ENCODE peak calls at places on chromosomes 2 and 18, in five cellular contexts. E, H, O, R and G are unnamed samples.

GRCh38 chr18:9782073-9782857 is 74.2 kb downstream of the RAB31 start:
- ATAC-seq in H (peak), E (no peak), R (no peak), O (no peak), G (no peak)

GRCh38 chr2:18980778-18981104 is 377.7 kb downstream of the OSR1 start:
- ATAC-seq in R (no peak), O (no peak), H (no peak), E (no peak), G (no peak)

GRCh38 chr2:48249631-48250473 is 280.1 kb upstream of the STON1 start:
- ATAC-seq in H (peak), R (no peak), E (no peak), O (no peak), G (no peak)

GRCh38 chr2:186605041-186605440 is 15.2 kb downstream of the ITGAV start:
- ATAC-seq in R (no peak), H (peak), E (no peak), O (no peak), G (no peak)

GRCh38 chr2:119950966-119951365 is 61.9 kb upstream of the EPB41L5 start:
- ATAC-seq in R (no peak), H (no peak), O (no peak), E (no peak), G (no peak)

GRCh38 chr2:177689623-177690022 is 297.1 kb downstream of the AGPS start:
- ATAC-seq in R (no peak), O (no peak), H (no peak), E (no peak), G (no peak)

GRCh38 chr2:227613272-227613660 is 1.4 kb downstream of the SCYGR3 start:
- ATAC-seq in H (no peak), O (no peak), R (no peak), E (no peak), G (no peak)

GRCh38 chr2:10768063-10768507 is 44.5 kb downstream of the PDIA6 start:
- ATAC-seq in O (no peak), R (no peak), E (no peak), H (no peak), G (no peak)

GRCh38 chr18:50644807-50645206 is 84.9 kb downstream of the MAPK4 start:
- ATAC-seq in E (no peak), H (peak), O (no peak), R (no peak), G (no peak)

GRCh38 chr2:26086155-26086634 is 52.3 kb downstream of the RAB10 start:
- ATAC-seq in R (no peak), E (peak), O (peak), H (no peak), G (peak)

GRCh38 chr2:71483246-71483645 is 29.9 kb downstream of the DYSF start:
- ATAC-seq in E (no peak), H (no peak), O (no peak), R (no peak), G (no peak)

GRCh38 chr2:55136138-55136541 is 85.9 kb upstream of the RTN4 start:
- ATAC-seq in H (no peak), O (no peak), R (no peak), E (no peak), G (no peak)

GRCh38 chr18:65057439-65058083 is 693.3 kb upstream of the CDH7 start:
- ATAC-seq in H (peak), O (no peak), E (no peak), R (no peak), G (no peak)

GRCh38 chr18:9441061-9441460 is 34.3 kb upstream of the RALBP1 start:
- ATAC-seq in E (no peak), R (no peak), O (no peak), H (no peak), G (no peak)

GRCh38 chr2:191012845-191013616 is 940 bp downstream of the STAT1 start:
- ATAC-seq in H (no peak), R (no peak), O (peak), E (peak), G (peak)

GRCh38 chr2:96546321-96546720 is 9.8 kb downstream of the ARID5A start:
- ATAC-seq in H (no peak), R (no peak), O (peak), E (peak), G (peak)